ENCODE peak calls at places on chromosomes 6 and 20, in four cellular contexts. One of them, this sample, is unnamed.

GRCh38 chr6:154341876-154342275 is 14.7 kb downstream of the IPCEF1 start:
- DNase-seq in endothelial cell of umbilical vein: no peak
- DNase-seq in brain microvascular endothelial cell: no peak
- DNase-seq in choroid plexus epithelial cell: no peak
- DNase-seq in this sample: no peak

GRCh38 chr20:53080969-53081871 is 109.1 kb downstream of the TSHZ2 start:
- DNase-seq in brain microvascular endothelial cell: no peak
- DNase-seq in endothelial cell of umbilical vein: peak
- DNase-seq in choroid plexus epithelial cell: peak
- DNase-seq in this sample: no peak

GRCh38 chr6:41430875-41431274 is 95.5 kb downstream of the NCR2 start:
- DNase-seq in brain microvascular endothelial cell: peak
- DNase-seq in choroid plexus epithelial cell: peak
- DNase-seq in endothelial cell of umbilical vein: no peak
- DNase-seq in this sample: no peak

GRCh38 chr6:141562181-141562800 is 570.4 kb upstream of the GJE1 start:
- DNase-seq in brain microvascular endothelial cell: peak
- DNase-seq in choroid plexus epithelial cell: peak
- DNase-seq in endothelial cell of umbilical vein: peak
- DNase-seq in this sample: no peak

GRCh38 chr6:14038636-14039035 is 78.9 kb upstream of the CD83 start:
- DNase-seq in endothelial cell of umbilical vein: no peak
- DNase-seq in brain microvascular endothelial cell: no peak
- DNase-seq in choroid plexus epithelial cell: peak
- DNase-seq in this sample: no peak

GRCh38 chr20:6051505-6051904 is 2.4 kb downstream of the LRRN4 start:
- DNase-seq in endothelial cell of umbilical vein: peak
- DNase-seq in choroid plexus epithelial cell: peak
- DNase-seq in brain microvascular endothelial cell: peak
- DNase-seq in this sample: no peak

GRCh38 chr6:114195736-114196403 is 147.0 kb downstream of the HS3ST5 start:
- DNase-seq in brain microvascular endothelial cell: no peak
- DNase-seq in endothelial cell of umbilical vein: no peak
- DNase-seq in choroid plexus epithelial cell: no peak
- DNase-seq in this sample: no peak

GRCh38 chr6:158387036-158387435 is 74.8 kb downstream of the TULP4 start:
- DNase-seq in choroid plexus epithelial cell: no peak
- DNase-seq in brain microvascular endothelial cell: no peak
- DNase-seq in endothelial cell of umbilical vein: no peak
- DNase-seq in this sample: no peak

GRCh38 chr6:145929037-145929633 is 35.0 kb downstream of the SHPRH start:
- DNase-seq in choroid plexus epithelial cell: peak
- DNase-seq in endothelial cell of umbilical vein: peak
- DNase-seq in brain microvascular endothelial cell: peak
- DNase-seq in this sample: no peak

GRCh38 chr20:62240015-62240685 is 1.8 kb downstream of the OSBPL2 start:
- DNase-seq in choroid plexus epithelial cell: no peak
- DNase-seq in brain microvascular endothelial cell: no peak
- DNase-seq in endothelial cell of umbilical vein: no peak
- DNase-seq in this sample: no peak

GRCh38 chr6:35425284-35425683 is 26.9 kb upstream of the FANCE start:
- DNase-seq in brain microvascular endothelial cell: peak
- DNase-seq in endothelial cell of umbilical vein: peak
- DNase-seq in choroid plexus epithelial cell: peak
- DNase-seq in this sample: no peak

GRCh38 chr6:170165085-170165484 is 125.8 kb downstream of the DLL1 start:
- DNase-seq in brain microvascular endothelial cell: no peak
- DNase-seq in endothelial cell of umbilical vein: no peak
- DNase-seq in choroid plexus epithelial cell: no peak
- DNase-seq in this sample: no peak

GRCh38 chr6:91704531-91704930 is 1117.7 kb upstream of the MAP3K7 start:
- DNase-seq in choroid plexus epithelial cell: peak
- DNase-seq in brain microvascular endothelial cell: peak
- DNase-seq in endothelial cell of umbilical vein: no peak
- DNase-seq in this sample: no peak

GRCh38 chr6:84762220-84762940 is 2.0 kb downstream of the TBX18 start:
- DNase-seq in endothelial cell of umbilical vein: peak
- DNase-seq in choroid plexus epithelial cell: peak
- DNase-seq in brain microvascular endothelial cell: no peak
- DNase-seq in this sample: no peak

GRCh38 chr6:5457036-5457435 is 195.7 kb downstream of the FARS2 start:
- DNase-seq in endothelial cell of umbilical vein: peak
- DNase-seq in brain microvascular endothelial cell: no peak
- DNase-seq in choroid plexus epithelial cell: no peak
- DNase-seq in this sample: no peak

GRCh38 chr6:34793877-34794276 is 2.0 kb downstream of the BLTP3A start:
- DNase-seq in choroid plexus epithelial cell: no peak
- DNase-seq in endothelial cell of umbilical vein: no peak
- DNase-seq in brain microvascular endothelial cell: no peak
- DNase-seq in this sample: no peak

GRCh38 chr6:37232430-37233017 is 25.0 kb upstream of the TBC1D22B start:
- DNase-seq in brain microvascular endothelial cell: no peak
- DNase-seq in endothelial cell of umbilical vein: no peak
- DNase-seq in choroid plexus epithelial cell: no peak
- DNase-seq in this sample: no peak

GRCh38 chr6:150079604-150080003 is 10.7 kb upstream of the ULBP3 start:
- DNase-seq in endothelial cell of umbilical vein: no peak
- DNase-seq in choroid plexus epithelial cell: peak
- DNase-seq in brain microvascular endothelial cell: no peak
- DNase-seq in this sample: peak

GRCh38 chr6:35663447-35664235 is 25.1 kb downstream of the FKBP5 start:
- DNase-seq in choroid plexus epithelial cell: peak
- DNase-seq in endothelial cell of umbilical vein: peak
- DNase-seq in brain microvascular endothelial cell: peak
- DNase-seq in this sample: no peak

GRCh38 chr6:130369821-130370220 is 4.0 kb downstream of the TMEM200A start:
- DNase-seq in endothelial cell of umbilical vein: no peak
- DNase-seq in choroid plexus epithelial cell: no peak
- DNase-seq in brain microvascular endothelial cell: no peak
- DNase-seq in this sample: no peak

GRCh38 chr6:149082320-149082719 is 235.2 kb upstream of the TAB2 start:
- DNase-seq in endothelial cell of umbilical vein: peak
- DNase-seq in brain microvascular endothelial cell: peak
- DNase-seq in choroid plexus epithelial cell: peak
- DNase-seq in this sample: peak

GRCh38 chr20:46192376-46192944 is 74.3 kb downstream of the CD40 start:
- DNase-seq in brain microvascular endothelial cell: no peak
- DNase-seq in endothelial cell of umbilical vein: no peak
- DNase-seq in choroid plexus epithelial cell: no peak
- DNase-seq in this sample: no peak

GRCh38 chr6:81962198-81962597 is 209.7 kb upstream of the TENT5A start:
- DNase-seq in endothelial cell of umbilical vein: no peak
- DNase-seq in brain microvascular endothelial cell: no peak
- DNase-seq in choroid plexus epithelial cell: peak
- DNase-seq in this sample: no peak

GRCh38 chr20:59472059-59472458 is 132.3 kb upstream of the PHACTR3 start:
- DNase-seq in choroid plexus epithelial cell: no peak
- DNase-seq in endothelial cell of umbilical vein: no peak
- DNase-seq in brain microvascular endothelial cell: no peak
- DNase-seq in this sample: no peak

GRCh38 chr20:59627298-59627697 is 23.0 kb downstream of the PHACTR3 start:
- DNase-seq in endothelial cell of umbilical vein: no peak
- DNase-seq in brain microvascular endothelial cell: no peak
- DNase-seq in choroid plexus epithelial cell: no peak
- DNase-seq in this sample: no peak

GRCh38 chr6:104828478-104828877 is 31.2 kb downstream of the HACE1 start:
- DNase-seq in brain microvascular endothelial cell: no peak
- DNase-seq in endothelial cell of umbilical vein: no peak
- DNase-seq in choroid plexus epithelial cell: no peak
- DNase-seq in this sample: no peak

GRCh38 chr20:39195495-39196129 is 233.5 kb downstream of the DHX35 start:
- DNase-seq in choroid plexus epithelial cell: no peak
- DNase-seq in endothelial cell of umbilical vein: no peak
- DNase-seq in brain microvascular endothelial cell: no peak
- DNase-seq in this sample: peak

GRCh38 chr20:53942121-53942816 is 128.1 kb downstream of the BCAS1 start:
- DNase-seq in endothelial cell of umbilical vein: peak
- DNase-seq in choroid plexus epithelial cell: no peak
- DNase-seq in brain microvascular endothelial cell: no peak
- DNase-seq in this sample: no peak

GRCh38 chr20:1979116-1979778 is 14.6 kb downstream of the PDYN start:
- DNase-seq in endothelial cell of umbilical vein: no peak
- DNase-seq in brain microvascular endothelial cell: no peak
- DNase-seq in choroid plexus epithelial cell: peak
- DNase-seq in this sample: no peak

GRCh38 chr6:6657085-6657819 is 68.7 kb downstream of the LY86 start:
- DNase-seq in choroid plexus epithelial cell: no peak
- DNase-seq in endothelial cell of umbilical vein: no peak
- DNase-seq in brain microvascular endothelial cell: no peak
- DNase-seq in this sample: peak

DNA sequence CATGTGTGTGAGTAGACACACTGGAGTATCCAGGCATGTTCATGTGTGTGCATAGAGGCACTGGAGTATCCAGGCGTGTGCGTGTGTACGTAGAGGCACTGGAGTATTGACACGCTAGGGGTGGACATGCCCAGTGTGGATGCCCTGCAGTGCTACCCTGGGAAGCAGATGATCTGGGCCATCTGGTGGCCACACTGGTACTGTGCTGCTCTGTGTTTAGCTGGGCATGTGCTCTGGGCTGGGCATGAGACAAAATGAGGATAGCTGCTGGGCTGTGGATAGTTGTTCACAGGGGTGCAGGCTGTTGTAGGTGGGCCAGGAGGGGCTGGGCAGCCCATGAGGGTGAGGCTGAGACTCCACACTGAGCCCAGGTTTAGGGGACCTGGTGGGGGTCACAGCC is 24.0 kb upstream of the NPBWR2 start:
- DNase-seq in choroid plexus epithelial cell: peak
- DNase-seq in brain microvascular endothelial cell: no peak
- DNase-seq in endothelial cell of umbilical vein: no peak
- DNase-seq in this sample: no peak
- TF ChIP-seq CTCF in choroid plexus epithelial cell: peak
- TF ChIP-seq CTCF in brain microvascular endothelial cell: peak
- TF ChIP-seq CTCF in endothelial cell of umbilical vein: no peak
- TF ChIP-seq CTCF in this sample: peak

GRCh38 chr6:78438135-78438534 is 429.2 kb upstream of the IRAK1BP1 start:
- DNase-seq in choroid plexus epithelial cell: no peak
- DNase-seq in endothelial cell of umbilical vein: no peak
- DNase-seq in brain microvascular endothelial cell: no peak
- DNase-seq in this sample: no peak
- TF ChIP-seq CTCF in choroid plexus epithelial cell: no peak
- TF ChIP-seq CTCF in endothelial cell of umbilical vein: no peak
- TF ChIP-seq CTCF in brain microvascular endothelial cell: no peak
- TF ChIP-seq CTCF in this sample: no peak

GRCh38 chr6:3628143-3628840 is 123.2 kb downstream of the PXDC1 start:
- DNase-seq in endothelial cell of umbilical vein: peak
- DNase-seq in choroid plexus epithelial cell: no peak
- DNase-seq in brain microvascular endothelial cell: no peak
- DNase-seq in this sample: peak
- TF ChIP-seq CTCF in endothelial cell of umbilical vein: no peak
- TF ChIP-seq CTCF in choroid plexus epithelial cell: no peak
- TF ChIP-seq CTCF in brain microvascular endothelial cell: no peak
- TF ChIP-seq CTCF in this sample: no peak

GRCh38 chr20:8800089-8800488 is 268.8 kb upstream of the PLCB4 start:
- DNase-seq in brain microvascular endothelial cell: no peak
- DNase-seq in endothelial cell of umbilical vein: no peak
- DNase-seq in choroid plexus epithelial cell: no peak
- DNase-seq in this sample: no peak
- TF ChIP-seq CTCF in brain microvascular endothelial cell: no peak
- TF ChIP-seq CTCF in endothelial cell of umbilical vein: no peak
- TF ChIP-seq CTCF in choroid plexus epithelial cell: peak
- TF ChIP-seq CTCF in this sample: peak

DNA sequence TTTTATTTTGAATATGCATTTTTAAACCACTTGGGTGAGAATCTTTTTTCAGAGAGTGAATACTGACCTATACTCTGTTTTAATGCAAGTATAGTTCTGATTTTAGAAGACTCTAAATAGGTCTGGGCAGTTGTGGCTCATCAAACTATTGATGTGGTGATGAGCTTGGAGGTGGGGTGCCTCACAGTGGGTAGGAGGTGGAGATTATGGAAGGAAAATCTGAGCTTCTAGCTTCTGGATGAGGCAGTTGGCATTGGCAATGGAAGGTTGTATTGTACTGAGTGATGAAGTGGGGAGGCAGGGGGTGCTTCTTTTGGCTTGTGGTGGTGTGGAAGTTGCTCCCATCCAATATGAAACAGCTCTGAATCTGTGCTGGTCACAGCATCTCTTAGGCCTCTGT is 52.7 kb downstream of the VAPB start:
- DNase-seq in choroid plexus epithelial cell: no peak
- DNase-seq in endothelial cell of umbilical vein: no peak
- DNase-seq in brain microvascular endothelial cell: no peak
- DNase-seq in this sample: no peak
- TF ChIP-seq CTCF in choroid plexus epithelial cell: no peak
- TF ChIP-seq CTCF in endothelial cell of umbilical vein: no peak
- TF ChIP-seq CTCF in brain microvascular endothelial cell: no peak
- TF ChIP-seq CTCF in this sample: no peak

DNA sequence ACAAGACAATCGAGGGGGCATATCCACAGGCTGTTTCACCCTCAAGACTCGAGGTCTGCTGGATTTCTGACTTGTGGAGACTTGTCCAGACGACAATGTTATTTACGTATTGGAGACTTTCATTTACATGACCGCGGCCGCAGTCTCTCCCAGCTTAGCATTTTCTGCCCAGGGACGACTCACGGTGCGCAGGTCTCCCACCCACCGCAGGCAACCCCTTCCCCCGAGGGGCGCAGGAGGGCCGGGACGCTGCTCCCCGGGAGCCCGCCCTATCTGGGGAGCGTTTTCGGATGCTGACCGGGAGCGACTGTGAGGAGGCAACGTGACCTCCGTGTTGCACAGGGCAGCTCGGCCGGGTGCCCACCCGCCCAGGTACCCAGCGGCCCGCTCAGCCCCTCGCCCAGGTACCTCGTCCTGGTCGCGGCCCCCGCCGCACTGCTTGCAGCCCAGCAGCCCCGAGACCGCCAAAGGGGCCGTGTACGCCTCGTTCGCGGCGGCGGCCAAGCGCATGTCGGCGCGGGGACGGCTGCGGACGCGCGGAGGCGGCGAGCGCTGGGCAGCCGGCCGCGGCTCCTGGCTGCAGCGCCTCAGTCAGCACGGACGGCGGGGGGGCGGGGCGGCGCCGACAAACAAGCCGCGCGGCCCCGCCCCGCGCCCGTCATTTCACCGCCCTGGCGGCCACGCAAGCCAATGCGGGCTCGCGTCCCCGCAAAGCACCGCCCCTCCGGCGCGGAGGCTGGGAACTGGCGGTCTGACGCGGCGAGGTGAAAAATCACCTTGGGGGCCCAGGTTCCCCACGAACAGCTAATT is 85.5 kb downstream of the SESN1 start:
- DNase-seq in endothelial cell of umbilical vein: peak
- DNase-seq in brain microvascular endothelial cell: peak
- DNase-seq in choroid plexus epithelial cell: peak
- DNase-seq in this sample: peak
- TF ChIP-seq CTCF in endothelial cell of umbilical vein: no peak
- TF ChIP-seq CTCF in brain microvascular endothelial cell: no peak
- TF ChIP-seq CTCF in choroid plexus epithelial cell: no peak
- TF ChIP-seq CTCF in this sample: no peak

GRCh38 chr6:111799576-111800467 is 73.4 kb downstream of the FYN start:
- DNase-seq in brain microvascular endothelial cell: no peak
- DNase-seq in choroid plexus epithelial cell: no peak
- DNase-seq in endothelial cell of umbilical vein: no peak
- DNase-seq in this sample: no peak
- TF ChIP-seq CTCF in brain microvascular endothelial cell: peak
- TF ChIP-seq CTCF in choroid plexus epithelial cell: peak
- TF ChIP-seq CTCF in endothelial cell of umbilical vein: no peak
- TF ChIP-seq CTCF in this sample: peak